ENCODE peak calls at places on chromosomes 3 and 15, in nine cellular contexts. W is thoracic aorta, R is tibial nerve, F is MM.1S, N is mucosa of descending colon, E is left ventricle myocardium inferior, H is ovary, V is adrenal gland, X is fibroblast of lung. J is an unnamed sample. For H3K9me3, the result is how much of the 10 kb centered on the place peaks cover.

GRCh38 chr3:59367150-59367549 is 317.3 kb upstream of the CFAP20DC start:
- DNase-seq in N (no peak), R (no peak), V (no peak), E (no peak), W (no peak), F (peak), X (peak), H (no peak), J (no peak)

GRCh38 chr3:102443021-102443420 is 8.2 kb downstream of the ZPLD1 start:
- DNase-seq in V (no peak), E (no peak), W (no peak), R (no peak), N (no peak), F (no peak), H (no peak), X (no peak), J (no peak)

GRCh38 chr15:61715082-61715481 is 345.2 kb downstream of the VPS13C start:
- DNase-seq in V (no peak), R (no peak), W (no peak), E (no peak), X (peak), N (peak), F (no peak), H (no peak), J (peak)

GRCh38 chr3:50584391-50584790 is 15.1 kb downstream of the HEMK1 start:
- DNase-seq in V (no peak), N (no peak), W (no peak), E (no peak), R (no peak), H (no peak), X (no peak), F (no peak), J (no peak)

GRCh38 chr3:4507010-4507596 is 14.0 kb downstream of the ITPR1 start:
- DNase-seq in N (no peak), V (no peak), R (no peak), H (no peak), X (no peak), F (peak), E (no peak), W (no peak), J (no peak)

GRCh38 chr15:75107905-75108838 is 84.8 kb downstream of the PPCDC start:
- DNase-seq in X (peak), V (peak), E (no peak), F (peak), R (no peak), W (no peak), N (peak), H (no peak), J (peak)

GRCh38 chr3:25426408-25426807 is 1.7 kb upstream of the RARB start:
- DNase-seq in W (no peak), X (peak), F (no peak), N (no peak), E (no peak), H (no peak), R (no peak), V (no peak), J (no peak)

GRCh38 chr3:3110299-3110630 is at the start of gene IL5RA:
- DNase-seq in R (no peak), N (no peak), H (no peak), X (no peak), F (no peak), W (no peak), E (no peak), V (no peak), J (no peak)

GRCh38 chr3:25587526-25587925 is 77.2 kb downstream of the TOP2B start:
- DNase-seq in E (no peak), H (no peak), W (no peak), F (no peak), V (no peak), X (no peak), R (no peak), N (no peak), J (no peak)

GRCh38 chr3:48607519-48607918 is 1.9 kb downstream of the UQCRC1 start:
- DNase-seq in V (no peak), F (no peak), X (no peak), H (no peak), R (no peak), N (no peak), E (no peak), W (no peak), J (no peak)

GRCh38 chr3:10419637-10420232 is 85.7 kb downstream of the ATP2B2 start:
- DNase-seq in V (no peak), N (no peak), X (peak), R (no peak), W (no peak), H (no peak), F (no peak), E (no peak), J (no peak)

GRCh38 chr15:90620379-90621134 is 90.8 kb downstream of the CRTC3 start:
- DNase-seq in N (no peak), X (no peak), E (no peak), V (no peak), R (no peak), F (no peak), H (no peak), W (no peak), J (no peak)

GRCh38 chr3:128144512-128144911 is 8.8 kb upstream of the EEFSEC start:
- DNase-seq in R (no peak), X (no peak), H (no peak), N (no peak), E (no peak), V (no peak), W (no peak), F (no peak), J (no peak)

GRCh38 chr3:196518999-196519737 is 4.0 kb upstream of the SMCO1 start:
- DNase-seq in W (no peak), H (no peak), F (peak), R (peak), V (peak), N (peak), E (peak), X (peak), J (peak)

GRCh38 chr3:14304101-14305045 is 98.0 kb upstream of the SLC6A6 start:
- DNase-seq in V (peak), X (no peak), W (no peak), E (no peak), F (no peak), R (no peak), H (no peak), N (no peak), J (peak)

GRCh38 chr15:101387591-101387990 is 92.5 kb upstream of the SNRPA1 start:
- DNase-seq in H (no peak), F (no peak), X (no peak), W (no peak), E (no peak), V (no peak), R (no peak), N (no peak), J (no peak)

GRCh38 chr3:72157782-72158638 is 373.1 kb upstream of the PROK2 start:
- DNase-seq in F (no peak), R (no peak), E (no peak), X (no peak), W (no peak), N (no peak), V (no peak), H (no peak), J (no peak)

GRCh38 chr3:172649987-172650386 is 60.9 kb downstream of the NCEH1 start:
- DNase-seq in V (no peak), R (no peak), X (no peak), F (no peak), H (no peak), N (no peak), E (no peak), W (no peak), J (no peak)
- H3K4me3 ChIP-seq in V (no peak), R (no peak), X (no peak), F (no peak), H (no peak), N (no peak), E (no peak), W (no peak), J (no peak)

DNA sequence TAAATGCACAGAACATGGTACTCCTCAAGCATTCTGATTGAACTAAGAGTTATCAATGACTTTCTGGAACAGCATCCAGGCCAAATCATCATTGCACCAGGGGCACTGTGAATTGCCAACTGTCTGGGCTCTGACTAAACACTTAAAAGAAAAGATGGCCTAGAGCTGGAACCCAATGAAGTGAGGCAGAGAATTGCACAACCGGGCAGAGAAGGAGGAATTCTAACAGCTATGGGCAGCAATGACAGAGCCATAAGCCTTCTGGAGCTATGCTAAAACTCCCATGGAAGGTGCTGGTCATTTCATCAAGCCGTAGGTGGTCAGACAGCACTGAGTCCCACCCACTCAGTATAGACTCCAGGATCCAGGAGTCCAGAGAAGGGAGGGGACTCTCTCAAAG is 48.1 kb upstream of the OXTR start:
- DNase-seq in E (no peak), R (no peak), F (no peak), N (no peak), W (no peak), X (no peak), V (no peak), H (no peak), J (no peak)
- H3K9me3 ChIP-seq in E (half or more), R (under half), F (under half), N (under half), W (under half), X (under half), V (under half), H (under half), J (under half)

GRCh38 chr3:38168151-38168987 is 3.0 kb downstream of the OXSR1 start:
- DNase-seq in H (no peak), V (no peak), E (no peak), R (no peak), F (no peak), W (no peak), N (no peak), X (peak), J (peak)

GRCh38 chr3:38171622-38172021 is 6.3 kb downstream of the OXSR1 start:
- DNase-seq in X (no peak), E (no peak), F (no peak), W (no peak), R (no peak), N (no peak), V (no peak), H (no peak), J (no peak)

GRCh38 chr3:38165722-38166387 is 518 bp downstream of the OXSR1 start:
- DNase-seq in N (peak), H (no peak), W (no peak), X (peak), E (no peak), V (peak), F (no peak), R (peak), J (no peak)

GRCh38 chr3:38170722-38171121 is 5.4 kb downstream of the OXSR1 start:
- DNase-seq in N (no peak), X (no peak), V (no peak), W (no peak), H (no peak), F (no peak), E (no peak), R (no peak), J (no peak)

DNA sequence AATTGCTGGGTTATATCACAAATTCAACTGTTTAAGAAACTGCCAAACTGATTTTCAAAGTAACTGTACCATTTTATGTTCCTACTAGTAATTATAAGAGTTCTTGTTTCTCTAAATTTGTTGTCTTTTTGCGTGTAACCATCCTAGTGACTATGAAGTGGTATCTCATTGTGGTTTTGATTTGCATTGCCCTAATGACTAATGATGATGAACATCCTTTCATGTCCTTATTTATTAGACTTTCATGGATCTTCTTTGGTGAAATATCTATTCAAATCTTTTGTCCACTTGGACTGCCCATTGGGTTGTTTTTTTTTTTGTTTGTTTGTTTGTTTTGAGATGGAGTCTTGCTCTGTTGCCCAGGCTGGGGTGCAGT is 3.6 kb downstream of the OXSR1 start:
- DNase-seq in F (no peak), H (no peak), R (no peak), N (no peak), V (no peak), W (no peak), X (peak), E (no peak), J (no peak)
- H3K4me3 ChIP-seq in F (no peak), H (no peak), R (no peak), N (no peak), V (no peak), W (no peak), X (peak), E (no peak), J (no peak)

GRCh38 chr3:175893566-175893965 is 1034.4 kb downstream of the NAALADL2 start:
- DNase-seq in H (no peak), R (no peak), E (no peak), F (no peak), V (no peak), W (no peak), N (no peak), X (no peak), J (no peak)

GRCh38 chr3:175898194-175898593 is 1039.1 kb downstream of the NAALADL2 start:
- DNase-seq in W (no peak), V (no peak), F (no peak), X (no peak), R (no peak), H (no peak), N (no peak), E (no peak), J (no peak)

GRCh38 chr3:175895731-175896130 is 1036.6 kb downstream of the NAALADL2 start:
- DNase-seq in N (no peak), W (no peak), R (no peak), V (no peak), E (no peak), H (no peak), F (no peak), X (no peak), J (no peak)

DNA sequence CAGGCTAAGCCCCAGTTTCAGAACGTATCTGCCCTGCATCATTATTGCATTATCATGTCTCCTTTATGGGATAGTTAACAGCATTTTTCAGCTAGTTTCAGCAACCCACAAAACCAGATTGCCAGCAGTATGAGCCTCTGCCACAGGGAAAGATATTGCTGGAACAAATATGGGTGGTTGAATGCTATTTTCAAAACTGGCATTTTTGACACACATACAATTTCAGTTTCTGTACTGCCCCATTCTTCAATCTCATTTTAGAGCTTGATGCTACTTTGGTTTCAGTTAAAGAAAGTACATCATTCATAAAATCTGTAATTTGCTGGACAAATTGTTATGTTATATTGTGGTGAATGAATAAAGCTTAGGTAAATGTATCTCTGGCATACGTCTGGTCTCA is 1037.5 kb downstream of the NAALADL2 start:
- DNase-seq in F (peak), V (no peak), E (no peak), N (no peak), X (no peak), W (no peak), R (no peak), H (no peak), J (no peak)
- H3K9me3 ChIP-seq in F (under half), V (under half), E (under half), N (under half), X (under half), W (under half), R (under half), H (under half), J (under half)

GRCh38 chr15:73368301-73369072 is at the start of gene HCN4:
- DNase-seq in X (no peak), E (peak), F (no peak), R (no peak), W (no peak), H (no peak), V (no peak), N (no peak), J (peak)
- H3K4me3 ChIP-seq in X (no peak), E (peak), F (no peak), R (no peak), W (peak), H (no peak), V (no peak), N (no peak), J (peak)

DNA sequence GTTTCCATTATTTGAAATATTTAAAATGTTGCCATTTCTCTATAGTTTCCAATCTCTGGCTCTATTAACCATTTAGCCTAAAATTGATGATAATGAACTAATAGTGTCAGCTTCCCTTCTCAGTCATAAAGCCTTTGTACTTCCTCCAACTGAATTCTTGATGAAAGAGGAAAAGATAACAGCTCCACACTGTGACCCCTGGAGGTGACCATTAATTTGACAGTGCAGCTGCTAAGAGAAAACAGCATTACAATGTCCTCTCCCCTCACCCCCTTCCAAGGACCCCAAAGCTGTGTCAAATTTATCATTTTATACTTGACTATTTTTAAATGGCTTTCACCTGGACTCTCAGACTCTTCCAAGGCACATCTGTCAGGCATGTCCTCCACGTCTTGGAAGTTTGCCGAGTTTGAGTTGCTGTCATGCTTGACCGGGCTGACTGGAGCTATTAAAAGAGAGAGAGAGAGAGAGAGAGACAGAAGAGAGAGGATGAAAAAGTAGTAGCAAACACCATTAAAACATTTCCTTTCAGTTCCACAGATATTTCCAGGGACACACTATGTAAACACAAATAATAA is 236.5 kb downstream of the WDR72 start:
- DNase-seq in V (peak), E (no peak), R (no peak), N (no peak), X (no peak), F (no peak), W (no peak), H (no peak), J (no peak)
- H3K9me3 ChIP-seq in V (under half), E (under half), R (under half), N (under half), X (under half), F (under half), W (under half), H (under half), J (under half)

GRCh38 chr3:46898321-46899150 is 21.0 kb downstream of the PTH1R start:
- DNase-seq in R (no peak), F (no peak), H (peak), W (no peak), X (no peak), E (peak), V (peak), N (no peak), J (no peak)
- H3K4me3 ChIP-seq in R (no peak), F (no peak), H (no peak), W (peak), X (no peak), E (peak), V (no peak), N (no peak), J (no peak)

DNA sequence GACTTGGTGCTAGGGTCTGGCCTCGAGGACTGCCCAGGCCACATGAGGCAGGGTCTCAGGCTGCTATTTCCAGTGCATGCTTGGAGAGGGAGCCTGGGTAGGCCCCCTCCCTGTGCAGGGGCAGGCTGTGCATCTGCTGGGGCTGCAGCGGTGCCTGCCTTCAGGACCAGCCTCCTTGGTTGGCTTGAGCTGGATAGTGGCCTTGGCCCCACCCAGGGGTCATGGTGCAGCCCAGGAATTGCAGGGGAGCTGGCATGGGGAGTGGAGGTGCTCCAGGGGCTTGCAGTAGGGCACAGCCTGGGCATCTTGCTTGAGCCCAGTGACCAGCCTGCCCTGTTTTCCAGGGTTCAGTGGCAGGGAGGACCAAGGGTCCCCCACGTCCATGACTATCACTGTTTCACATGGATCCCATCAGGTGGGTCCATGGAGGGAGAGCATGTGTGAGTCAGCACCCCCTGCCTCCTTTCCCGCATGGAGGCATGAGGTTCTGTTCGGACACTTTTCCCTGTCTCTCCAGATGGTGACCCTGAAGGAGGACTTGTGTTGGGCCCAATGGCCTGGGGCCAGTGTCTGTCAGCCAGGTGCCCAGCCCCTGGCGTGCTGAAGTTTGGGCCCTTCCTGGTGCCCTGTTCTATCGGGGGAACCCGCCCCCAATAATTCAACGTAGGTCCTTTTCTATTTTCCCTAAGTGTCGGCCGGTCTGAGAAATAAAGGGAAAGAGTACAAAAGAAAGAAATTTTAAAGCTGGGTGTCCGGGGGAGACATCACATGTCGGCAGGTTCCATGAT is 218.6 kb downstream of the SNRPN start:
- DNase-seq in W (no peak), F (no peak), X (no peak), H (peak), E (no peak), N (no peak), R (no peak), V (peak), J (no peak)
- H3K9me3 ChIP-seq in W (under half), F (under half), X (under half), H (under half), E (half or more), N (half or more), R (under half), V (under half), J (under half)

J was measured in MG63.